ENCODE peak calls at places on chromosomes 16 and 17, in nine cellular contexts. V, Q, J, Y, A, E, W, Z and U are unnamed samples.

GRCh38 chr17:64774888-64775600 is 112.9 kb upstream of the SMURF2 start:
- DNase-seq in V (no peak), Q (no peak), J (no peak), Y (no peak), A (no peak), E (no peak), W (no peak), Z (no peak), U (no peak)

GRCh38 chr17:12537436-12537835 is 128.3 kb upstream of the MYOCD start:
- DNase-seq in V (no peak), Q (no peak), J (no peak), Y (no peak), A (no peak), E (no peak), W (no peak), Z (no peak), U (no peak)

GRCh38 chr17:59110973-59111372 is 4.3 kb upstream of the TRIM37 start:
- DNase-seq in V (no peak), Q (no peak), J (no peak), Y (no peak), A (no peak), E (no peak), W (no peak), Z (no peak), U (no peak)

GRCh38 chr17:79478841-79479240 is 132.0 kb downstream of the RBFOX3 start:
- DNase-seq in V (no peak), Q (no peak), J (no peak), Y (no peak), A (no peak), E (no peak), W (no peak), Z (no peak), U (no peak)

GRCh38 chr17:9729735-9730420 is 61.5 kb downstream of the DHRS7C start:
- DNase-seq in V (no peak), Q (no peak), J (no peak), Y (no peak), A (no peak), E (no peak), W (no peak), Z (peak), U (peak)

GRCh38 chr17:41500131-41500911 is 5.1 kb downstream of the KRT13 start:
- DNase-seq in V (peak), Q (no peak), J (no peak), Y (no peak), A (no peak), E (no peak), W (no peak), Z (peak), U (no peak)

GRCh38 chr16:69397821-69398521 is 12.2 kb upstream of the TERF2 start:
- DNase-seq in V (peak), Q (no peak), J (peak), Y (no peak), A (peak), E (peak), W (no peak), Z (peak), U (peak)

GRCh38 chr17:72115789-72116520 is 4.9 kb upstream of the SOX9 start:
- DNase-seq in V (no peak), Q (no peak), J (no peak), Y (no peak), A (no peak), E (no peak), W (no peak), Z (no peak), U (no peak)

GRCh38 chr16:66358231-66358630 is 8.3 kb upstream of the CDH5 start:
- DNase-seq in V (no peak), Q (no peak), J (no peak), Y (no peak), A (no peak), E (no peak), W (no peak), Z (no peak), U (no peak)

GRCh38 chr16:67648764-67649407 is 3.9 kb downstream of the CARMIL2 start:
- DNase-seq in V (no peak), Q (no peak), J (no peak), Y (no peak), A (no peak), E (no peak), W (no peak), Z (no peak), U (no peak)

GRCh38 chr17:64190468-64190867 is 60.5 kb upstream of the ERN1 start:
- DNase-seq in V (no peak), Q (no peak), J (no peak), Y (no peak), A (no peak), E (no peak), W (no peak), Z (no peak), U (no peak)

GRCh38 chr16:9090101-9090959 is 1.1 kb upstream of the HAPSTR1 start:
- DNase-seq in V (no peak), Q (no peak), J (peak), Y (no peak), A (peak), E (peak), W (no peak), Z (no peak), U (no peak)

GRCh38 chr17:6462692-6463091 is 18.4 kb downstream of the PIMREG start:
- DNase-seq in V (no peak), Q (no peak), J (no peak), Y (no peak), A (no peak), E (no peak), W (no peak), Z (no peak), U (no peak)